ENCODE peak calls at places on chromosomes 3 and 15, in seven cellular contexts. N, M, X, F, G, U and P are unnamed samples. For H3K4me1 and H3K36me3, the result is how much of the 10 kb centered on the place peaks cover.

GRCh38 chr15:82294061-82294690 is 31.6 kb downstream of the SAXO2 start:
- DNase-seq in X (no peak), M (no peak), G (no peak), F (no peak), N (no peak), U (no peak), P (no peak)

GRCh38 chr15:80953953-80954778 is 35.5 kb downstream of the MESD start:
- DNase-seq in N (no peak), X (no peak), F (no peak), G (no peak), M (peak), U (no peak), P (no peak)

GRCh38 chr3:190504354-190505125 is 9.3 kb upstream of the IL1RAP start:
- DNase-seq in X (peak), F (no peak), M (peak), N (no peak), U (no peak), G (no peak), P (no peak)

GRCh38 chr15:47802216-47802615 is 84.9 kb downstream of the SEMA6D start:
- DNase-seq in N (no peak), X (no peak), U (no peak), F (no peak), M (no peak), G (no peak), P (no peak)

GRCh38 chr3:187181454-187182170 is 15.7 kb upstream of the RTP1 start:
- DNase-seq in N (no peak), X (peak), G (no peak), M (no peak), U (no peak), F (no peak), P (no peak)

GRCh38 chr3:41265823-41266273 is 66.5 kb downstream of the CTNNB1 start:
- DNase-seq in N (no peak), M (peak), G (no peak), U (no peak), X (no peak), F (no peak), P (no peak)

GRCh38 chr3:112499328-112499727 is at the start of gene BTLA:
- DNase-seq in G (no peak), X (no peak), F (no peak), U (peak), N (no peak), M (no peak), P (no peak)

GRCh38 chr3:191528589-191528988 is 67.6 kb downstream of the PYDC2 start:
- DNase-seq in U (no peak), G (no peak), N (no peak), M (no peak), F (no peak), X (peak), P (no peak)

GRCh38 chr3:25817638-25818037 is 27.7 kb downstream of the OXSM start:
- DNase-seq in M (no peak), F (no peak), U (no peak), G (no peak), N (no peak), X (no peak), P (no peak)

GRCh38 chr15:93424131-93424530 is 335.1 kb upstream of the RGMA start:
- DNase-seq in U (no peak), X (no peak), M (no peak), N (no peak), G (no peak), F (no peak), P (no peak)

GRCh38 chr15:38059665-38060064 is 125.2 kb downstream of the TMCO5A start:
- DNase-seq in F (no peak), X (no peak), M (peak), G (no peak), U (no peak), N (no peak), P (no peak)

GRCh38 chr3:25088284-25088683 is 339.8 kb upstream of the RARB start:
- DNase-seq in X (no peak), F (no peak), N (no peak), M (no peak), U (no peak), G (no peak), P (no peak)

GRCh38 chr15:75306188-75306587 is 23.6 kb downstream of the GOLGA6D start:
- DNase-seq in X (no peak), F (no peak), N (no peak), U (no peak), G (no peak), M (no peak), P (no peak)

GRCh38 chr15:43521419-43521818 is 4.0 kb downstream of the MAP1A start:
- DNase-seq in U (no peak), F (no peak), G (no peak), X (no peak), M (no peak), N (no peak), P (no peak)

GRCh38 chr15:43518073-43518761 is 809 bp downstream of the MAP1A start:
- DNase-seq in U (no peak), M (peak), G (no peak), F (no peak), N (no peak), X (no peak), P (no peak)

GRCh38 chr15:43520138-43520537 is 2.7 kb downstream of the MAP1A start:
- DNase-seq in U (no peak), F (no peak), M (no peak), N (no peak), G (no peak), X (no peak), P (no peak)

GRCh38 chr15:43517354-43518072 is at the start of gene MAP1A:
- DNase-seq in N (no peak), U (no peak), X (no peak), G (no peak), M (peak), F (peak), P (no peak)

GRCh38 chr15:43519207-43519606 is 1.8 kb downstream of the MAP1A start:
- DNase-seq in M (no peak), X (no peak), U (no peak), F (no peak), N (no peak), G (no peak), P (no peak)
- H3K4me3 ChIP-seq in M (peak), X (no peak), U (no peak), F (no peak), N (no peak), G (no peak), P (no peak)

GRCh38 chr15:63499611-63500010 is 4.8 kb upstream of the USP3 start:
- DNase-seq in N (no peak), F (no peak), G (no peak), X (no peak), U (no peak), M (no peak), P (no peak)
- H3K4me1 ChIP-seq in N (half or more), F (under half), G (under half), X (under half), U (half or more), M (under half), P (under half)

GRCh38 chr3:13338996-13339395 is 81.1 kb downstream of the NUP210 start:
- DNase-seq in N (no peak), X (no peak), F (no peak), U (no peak), G (no peak), M (no peak), P (no peak)

GRCh38 chr3:13338231-13338630 is 81.9 kb downstream of the NUP210 start:
- DNase-seq in G (no peak), N (no peak), X (no peak), F (no peak), M (peak), U (no peak), P (no peak)

GRCh38 chr3:13343601-13344000 is 76.5 kb downstream of the NUP210 start:
- DNase-seq in G (no peak), F (no peak), X (no peak), U (no peak), M (no peak), N (no peak), P (no peak)

GRCh38 chr3:13336592-13336991 is 83.5 kb downstream of the NUP210 start:
- DNase-seq in M (no peak), F (no peak), U (no peak), G (no peak), X (no peak), N (no peak), P (no peak)

GRCh38 chr3:13339833-13340232 is 80.3 kb downstream of the NUP210 start:
- DNase-seq in U (no peak), M (no peak), F (no peak), N (no peak), G (no peak), X (no peak), P (no peak)
- H3K36me3 ChIP-seq in U (half or more), M (under half), F (under half), N (half or more), G (under half), X (under half), P (under half)

GRCh38 chr3:99945328-99945995 is 127.8 kb downstream of the CMSS1 start:
- DNase-seq in N (no peak), X (no peak), U (no peak), M (peak), G (no peak), F (no peak), P (no peak)
- H3K4me3 ChIP-seq in N (no peak), X (no peak), U (no peak), M (no peak), G (no peak), F (no peak), P (no peak)

GRCh38 chr3:15266510-15267376 is 60.7 kb downstream of the CAPN7 start:
- DNase-seq in X (no peak), N (no peak), F (no peak), U (no peak), G (no peak), M (no peak), P (no peak)

GRCh38 chr3:15269091-15269989 is 63.0 kb downstream of the SH3BP5 start:
- DNase-seq in M (peak), G (peak), X (peak), N (peak), F (peak), U (peak), P (no peak)

GRCh38 chr3:15268033-15268631 is 62.1 kb downstream of the CAPN7 start:
- DNase-seq in N (peak), U (peak), X (peak), G (peak), F (peak), M (peak), P (peak)

GRCh38 chr3:15265655-15266509 is 59.8 kb downstream of the CAPN7 start:
- DNase-seq in U (no peak), X (no peak), F (no peak), M (no peak), G (no peak), N (no peak), P (no peak)

GRCh38 chr3:15267502-15267901 is 61.5 kb downstream of the CAPN7 start:
- DNase-seq in G (no peak), F (no peak), M (no peak), N (no peak), X (no peak), U (no peak), P (no peak)
- H3K4me1 ChIP-seq in G (under half), F (under half), M (under half), N (half or more), X (under half), U (half or more), P (under half)

GRCh38 chr15:70057931-70058641 is 39.6 kb downstream of the TLE3 start:
- DNase-seq in U (no peak), G (no peak), X (no peak), N (no peak), M (no peak), F (peak), P (no peak)
- H3K36me3 ChIP-seq in U (half or more), G (under half), X (under half), N (half or more), M (half or more), F (under half), P (under half)

GRCh38 chr3:134029734-134030381 is at the start of gene SLCO2A1:
- DNase-seq in N (no peak), F (peak), G (peak), M (peak), U (no peak), X (peak), P (peak)
- H3K4me3 ChIP-seq in N (no peak), F (peak), G (no peak), M (peak), U (no peak), X (peak), P (peak)

GRCh38 chr15:90871716-90872480 is 3.5 kb downstream of the FURIN start:
- DNase-seq in N (no peak), U (no peak), G (no peak), F (peak), X (no peak), M (no peak), P (no peak)

GRCh38 chr15:90872481-90873184 is 4.2 kb downstream of the FURIN start:
- DNase-seq in U (no peak), X (peak), M (peak), G (no peak), F (no peak), N (no peak), P (no peak)

GRCh38 chr15:90869601-90870353 is 1.4 kb downstream of the FURIN start:
- DNase-seq in U (no peak), M (peak), F (peak), G (no peak), X (peak), N (peak), P (peak)

GRCh38 chr15:90870354-90871096 is 2.1 kb downstream of the FURIN start:
- DNase-seq in X (no peak), M (no peak), F (no peak), G (no peak), N (no peak), U (no peak), P (no peak)

DNA sequence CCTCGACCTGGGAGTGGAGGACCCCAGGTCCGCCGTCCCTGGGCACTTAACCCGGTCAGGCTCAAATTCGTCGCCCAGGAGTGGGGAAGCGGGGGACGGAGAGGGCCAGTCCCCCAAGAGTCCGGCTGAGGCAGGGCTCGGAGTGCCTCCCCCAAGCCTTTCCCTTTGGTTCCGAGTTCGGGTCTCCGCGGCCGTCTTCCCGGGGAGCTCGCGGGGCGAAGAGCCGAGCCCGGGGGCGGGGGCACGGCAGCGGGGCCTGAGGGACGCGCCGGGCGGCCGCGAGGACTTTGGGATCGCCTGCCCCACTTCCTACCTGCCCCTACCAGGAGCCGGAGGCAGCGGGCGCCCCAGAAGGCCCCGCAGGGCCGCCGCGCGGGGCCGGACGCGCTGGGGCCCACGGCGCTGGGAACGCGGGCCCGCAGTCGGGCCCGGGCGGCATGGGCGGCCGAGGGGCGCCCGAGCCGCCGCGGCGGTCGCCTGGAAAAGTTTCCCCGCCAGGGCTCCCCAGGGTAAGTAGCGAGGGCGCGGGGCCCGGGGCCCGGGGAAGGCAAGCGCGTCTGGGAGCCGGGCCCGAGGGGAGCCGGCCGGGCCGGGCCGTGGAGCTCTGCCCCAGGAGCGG is 2.8 kb downstream of the FURIN start:
- DNase-seq in U (peak), F (peak), M (no peak), X (no peak), G (no peak), N (no peak), P (peak)
- H3K4me1 ChIP-seq in U (under half), F (under half), M (under half), X (half or more), G (half or more), N (under half), P (half or more)

GRCh38 chr3:44831241-44831640 is 30.5 kb upstream of the TMEM42 start:
- DNase-seq in M (no peak), F (no peak), G (no peak), U (no peak), N (no peak), X (no peak), P (no peak)

GRCh38 chr3:44827196-44827595 is 34.5 kb upstream of the TMEM42 start:
- DNase-seq in U (no peak), G (no peak), M (no peak), F (no peak), X (no peak), N (no peak), P (no peak)

GRCh38 chr3:44825264-44825925 is 36.3 kb upstream of the TMEM42 start:
- DNase-seq in U (no peak), G (no peak), X (peak), N (no peak), M (peak), F (no peak), P (no peak)
- H3K36me3 ChIP-seq in U (under half), G (under half), X (under half), N (under half), M (under half), F (under half), P (under half)

DNA sequence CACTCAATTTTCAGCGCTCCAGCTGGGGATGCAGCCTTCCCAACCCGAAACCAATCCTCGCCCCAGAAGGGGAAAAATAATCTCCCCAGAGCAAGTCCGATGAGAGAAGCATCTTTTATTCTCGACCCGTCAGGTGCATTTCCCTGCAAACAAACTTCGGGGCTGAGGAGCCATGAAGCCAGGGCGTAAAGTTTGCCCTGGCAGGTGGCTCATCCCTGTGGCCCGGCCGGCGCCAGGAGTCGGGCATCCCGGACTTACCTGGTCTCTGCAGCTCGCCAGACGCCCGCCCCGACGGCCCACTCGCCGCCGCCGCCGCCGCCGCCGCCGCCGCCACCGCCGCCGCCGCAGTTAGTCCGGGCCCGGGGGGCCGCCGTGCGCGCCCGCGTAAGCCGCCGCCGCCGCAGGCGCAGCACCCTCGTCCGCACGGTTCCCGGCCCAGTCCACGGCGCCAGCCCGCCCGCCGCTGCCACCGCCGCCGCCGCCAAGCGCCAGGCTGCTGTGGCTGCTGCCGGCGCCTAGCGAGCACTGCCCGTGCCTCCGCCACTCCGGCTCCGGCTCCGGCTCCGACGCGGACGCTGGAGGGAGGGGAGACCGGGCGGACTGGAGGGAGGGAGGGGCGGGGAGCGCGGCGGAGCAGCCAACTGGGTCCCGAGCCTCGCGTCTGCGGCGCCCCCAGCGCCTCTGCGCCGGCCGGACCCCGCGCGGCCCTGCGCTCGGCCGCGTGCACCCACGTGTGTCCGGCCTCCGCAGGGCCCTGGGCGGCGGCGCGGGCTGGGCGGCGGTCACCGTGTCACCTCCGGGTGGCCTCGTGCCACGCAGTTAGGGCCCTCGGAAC is at the start of gene CNTN3:
- DNase-seq in U (no peak), X (peak), N (no peak), F (peak), G (peak), M (peak), P (no peak)
- H3K4me3 ChIP-seq in U (no peak), X (peak), N (no peak), F (peak), G (peak), M (peak), P (no peak)